ENCODE peak calls at places on chromosome 21, in nine cellular contexts. One of them, this sample, is unnamed.

GRCh38 chr21:34565238-34565637 is 49.7 kb downstream of the RCAN1 start:
- DNase-seq in astrocyte of the spinal cord: no peak
- DNase-seq in brain microvascular endothelial cell: no peak
- DNase-seq in right atrium auricular region: no peak
- DNase-seq in tibial artery: no peak
- DNase-seq in adrenal gland: no peak
- DNase-seq in body of pancreas: no peak
- DNase-seq in tibial nerve: no peak
- DNase-seq in lower lobe of right lung: no peak
- DNase-seq in this sample: no peak

GRCh38 chr21:31566061-31566460 is 93.4 kb upstream of the SOD1 start:
- DNase-seq in astrocyte of the spinal cord: no peak
- DNase-seq in brain microvascular endothelial cell: no peak
- DNase-seq in right atrium auricular region: no peak
- DNase-seq in tibial artery: no peak
- DNase-seq in adrenal gland: no peak
- DNase-seq in body of pancreas: no peak
- DNase-seq in tibial nerve: no peak
- DNase-seq in lower lobe of right lung: no peak
- DNase-seq in this sample: no peak

GRCh38 chr21:17479606-17480005 is 33.2 kb upstream of the CXADR start:
- DNase-seq in astrocyte of the spinal cord: no peak
- DNase-seq in brain microvascular endothelial cell: no peak
- DNase-seq in right atrium auricular region: no peak
- DNase-seq in tibial artery: no peak
- DNase-seq in adrenal gland: no peak
- DNase-seq in body of pancreas: no peak
- DNase-seq in tibial nerve: no peak
- DNase-seq in lower lobe of right lung: no peak
- DNase-seq in this sample: no peak

GRCh38 chr21:18204931-18205330 is 39.7 kb upstream of the CHODL start:
- DNase-seq in astrocyte of the spinal cord: no peak
- DNase-seq in brain microvascular endothelial cell: no peak
- DNase-seq in right atrium auricular region: no peak
- DNase-seq in tibial artery: no peak
- DNase-seq in adrenal gland: no peak
- DNase-seq in body of pancreas: no peak
- DNase-seq in tibial nerve: no peak
- DNase-seq in lower lobe of right lung: no peak
- DNase-seq in this sample: no peak

GRCh38 chr21:45309069-45309521 is 21.4 kb upstream of the POFUT2 start:
- DNase-seq in astrocyte of the spinal cord: peak
- DNase-seq in brain microvascular endothelial cell: peak
- DNase-seq in right atrium auricular region: no peak
- DNase-seq in tibial artery: no peak
- DNase-seq in adrenal gland: peak
- DNase-seq in body of pancreas: peak
- DNase-seq in tibial nerve: no peak
- DNase-seq in lower lobe of right lung: peak
- DNase-seq in this sample: peak

GRCh38 chr21:15140321-15141019 is 75.7 kb upstream of the NRIP1 start:
- DNase-seq in astrocyte of the spinal cord: no peak
- DNase-seq in brain microvascular endothelial cell: no peak
- DNase-seq in right atrium auricular region: no peak
- DNase-seq in tibial artery: no peak
- DNase-seq in adrenal gland: no peak
- DNase-seq in body of pancreas: peak
- DNase-seq in tibial nerve: no peak
- DNase-seq in lower lobe of right lung: peak
- DNase-seq in this sample: peak

GRCh38 chr21:17451364-17451869 is 61.4 kb upstream of the CXADR start:
- DNase-seq in astrocyte of the spinal cord: peak
- DNase-seq in brain microvascular endothelial cell: peak
- DNase-seq in right atrium auricular region: no peak
- DNase-seq in tibial artery: peak
- DNase-seq in adrenal gland: peak
- DNase-seq in body of pancreas: no peak
- DNase-seq in tibial nerve: peak
- DNase-seq in lower lobe of right lung: no peak
- DNase-seq in this sample: no peak

GRCh38 chr21:33799378-33800090 is 116.1 kb downstream of the ATP5PO start:
- DNase-seq in astrocyte of the spinal cord: no peak
- DNase-seq in brain microvascular endothelial cell: no peak
- DNase-seq in right atrium auricular region: peak
- DNase-seq in tibial artery: no peak
- DNase-seq in adrenal gland: no peak
- DNase-seq in body of pancreas: peak
- DNase-seq in tibial nerve: no peak
- DNase-seq in lower lobe of right lung: no peak
- DNase-seq in this sample: no peak

GRCh38 chr21:36976882-36977651 is 10.6 kb upstream of the HLCS start:
- DNase-seq in astrocyte of the spinal cord: peak
- DNase-seq in brain microvascular endothelial cell: peak
- DNase-seq in right atrium auricular region: no peak
- DNase-seq in tibial artery: no peak
- DNase-seq in adrenal gland: peak
- DNase-seq in body of pancreas: peak
- DNase-seq in tibial nerve: peak
- DNase-seq in lower lobe of right lung: no peak
- DNase-seq in this sample: peak

GRCh38 chr21:36976228-36976627 is 9.8 kb upstream of the HLCS start:
- DNase-seq in astrocyte of the spinal cord: no peak
- DNase-seq in brain microvascular endothelial cell: no peak
- DNase-seq in right atrium auricular region: no peak
- DNase-seq in tibial artery: no peak
- DNase-seq in adrenal gland: no peak
- DNase-seq in body of pancreas: no peak
- DNase-seq in tibial nerve: no peak
- DNase-seq in lower lobe of right lung: no peak
- DNase-seq in this sample: no peak

GRCh38 chr21:36980280-36981048 is 14.0 kb upstream of the HLCS start:
- DNase-seq in astrocyte of the spinal cord: peak
- DNase-seq in brain microvascular endothelial cell: no peak
- DNase-seq in right atrium auricular region: no peak
- DNase-seq in tibial artery: no peak
- DNase-seq in adrenal gland: peak
- DNase-seq in body of pancreas: peak
- DNase-seq in tibial nerve: no peak
- DNase-seq in lower lobe of right lung: peak
- DNase-seq in this sample: no peak

GRCh38 chr21:36981977-36982700 is 15.7 kb upstream of the HLCS start:
- DNase-seq in astrocyte of the spinal cord: no peak
- DNase-seq in brain microvascular endothelial cell: no peak
- DNase-seq in right atrium auricular region: no peak
- DNase-seq in tibial artery: no peak
- DNase-seq in adrenal gland: no peak
- DNase-seq in body of pancreas: no peak
- DNase-seq in tibial nerve: no peak
- DNase-seq in lower lobe of right lung: no peak
- DNase-seq in this sample: no peak

DNA sequence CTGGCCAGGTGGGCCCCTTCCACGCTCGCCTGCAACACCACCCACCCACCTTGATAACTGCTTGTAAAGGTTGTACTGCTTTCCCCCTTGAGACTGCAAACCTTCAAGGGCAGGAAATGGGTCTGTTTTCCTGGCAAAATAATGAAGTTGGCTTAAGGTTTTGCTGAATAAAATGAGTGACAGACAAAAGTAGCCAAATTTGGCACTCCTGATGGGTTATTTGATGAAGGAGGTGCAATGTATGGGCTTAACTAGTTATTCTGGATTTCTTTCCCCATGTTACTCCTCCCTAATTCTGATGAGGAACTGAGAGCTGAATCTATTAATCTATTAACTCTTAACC is 14.6 kb upstream of the HLCS start:
- DNase-seq in astrocyte of the spinal cord: no peak
- DNase-seq in brain microvascular endothelial cell: no peak
- DNase-seq in right atrium auricular region: no peak
- DNase-seq in tibial artery: no peak
- DNase-seq in adrenal gland: no peak
- DNase-seq in body of pancreas: no peak
- DNase-seq in tibial nerve: no peak
- DNase-seq in lower lobe of right lung: no peak
- DNase-seq in this sample: no peak
- TF ChIP-seq CTCF in astrocyte of the spinal cord: no peak
- TF ChIP-seq CTCF in brain microvascular endothelial cell: no peak
- TF ChIP-seq CTCF in right atrium auricular region: no peak
- TF ChIP-seq CTCF in tibial artery: no peak
- TF ChIP-seq CTCF in adrenal gland: no peak
- TF ChIP-seq CTCF in body of pancreas: no peak
- TF ChIP-seq CTCF in tibial nerve: no peak
- TF ChIP-seq CTCF in lower lobe of right lung: no peak
- TF ChIP-seq CTCF in this sample: no peak

GRCh38 chr21:39631842-39632577 is 19.3 kb downstream of the B3GALT5 start:
- DNase-seq in astrocyte of the spinal cord: no peak
- DNase-seq in brain microvascular endothelial cell: no peak
- DNase-seq in right atrium auricular region: no peak
- DNase-seq in tibial artery: no peak
- DNase-seq in adrenal gland: no peak
- DNase-seq in body of pancreas: no peak
- DNase-seq in tibial nerve: no peak
- DNase-seq in lower lobe of right lung: no peak
- DNase-seq in this sample: peak

GRCh38 chr21:39630191-39630591 is 17.5 kb downstream of the B3GALT5 start:
- DNase-seq in astrocyte of the spinal cord: peak
- DNase-seq in brain microvascular endothelial cell: peak
- DNase-seq in right atrium auricular region: no peak
- DNase-seq in tibial artery: no peak
- DNase-seq in adrenal gland: no peak
- DNase-seq in body of pancreas: no peak
- DNase-seq in tibial nerve: no peak
- DNase-seq in lower lobe of right lung: no peak
- DNase-seq in this sample: no peak

GRCh38 chr21:39628380-39628779 is 15.6 kb downstream of the B3GALT5 start:
- DNase-seq in astrocyte of the spinal cord: no peak
- DNase-seq in brain microvascular endothelial cell: no peak
- DNase-seq in right atrium auricular region: no peak
- DNase-seq in tibial artery: no peak
- DNase-seq in adrenal gland: no peak
- DNase-seq in body of pancreas: no peak
- DNase-seq in tibial nerve: no peak
- DNase-seq in lower lobe of right lung: no peak
- DNase-seq in this sample: no peak

GRCh38 chr21:39633043-39633442 is 20.3 kb downstream of the B3GALT5 start:
- DNase-seq in astrocyte of the spinal cord: peak
- DNase-seq in brain microvascular endothelial cell: peak
- DNase-seq in right atrium auricular region: no peak
- DNase-seq in tibial artery: no peak
- DNase-seq in adrenal gland: no peak
- DNase-seq in body of pancreas: no peak
- DNase-seq in tibial nerve: no peak
- DNase-seq in lower lobe of right lung: no peak
- DNase-seq in this sample: no peak

DNA sequence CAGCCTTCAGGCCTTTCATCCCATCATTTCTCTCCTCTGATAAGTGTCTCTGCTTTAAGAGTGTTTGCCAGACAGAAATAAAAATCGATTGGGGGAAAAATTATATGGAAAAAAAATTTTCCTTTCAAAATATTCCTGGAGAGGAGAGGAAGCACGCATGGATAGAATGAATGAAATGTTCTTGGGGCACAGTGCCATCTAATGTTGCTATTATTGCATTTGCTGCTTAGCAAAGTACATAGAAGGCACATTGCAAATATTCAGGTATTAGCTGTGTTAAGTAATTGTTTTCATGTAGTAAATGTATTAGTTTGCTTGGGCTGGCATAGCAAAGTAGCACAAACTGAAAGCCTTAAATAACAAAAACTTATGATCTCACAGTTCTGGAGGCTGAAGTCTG is 18.1 kb downstream of the B3GALT5 start:
- DNase-seq in astrocyte of the spinal cord: peak
- DNase-seq in brain microvascular endothelial cell: no peak
- DNase-seq in right atrium auricular region: no peak
- DNase-seq in tibial artery: no peak
- DNase-seq in adrenal gland: no peak
- DNase-seq in body of pancreas: no peak
- DNase-seq in tibial nerve: no peak
- DNase-seq in lower lobe of right lung: no peak
- DNase-seq in this sample: no peak
- H3K4me3 ChIP-seq in astrocyte of the spinal cord: no peak
- H3K4me3 ChIP-seq in brain microvascular endothelial cell: no peak
- H3K4me3 ChIP-seq in right atrium auricular region: no peak
- H3K4me3 ChIP-seq in tibial artery: no peak
- H3K4me3 ChIP-seq in adrenal gland: no peak
- H3K4me3 ChIP-seq in body of pancreas: no peak
- H3K4me3 ChIP-seq in tibial nerve: no peak
- H3K4me3 ChIP-seq in lower lobe of right lung: no peak
- H3K4me3 ChIP-seq in this sample: no peak

DNA sequence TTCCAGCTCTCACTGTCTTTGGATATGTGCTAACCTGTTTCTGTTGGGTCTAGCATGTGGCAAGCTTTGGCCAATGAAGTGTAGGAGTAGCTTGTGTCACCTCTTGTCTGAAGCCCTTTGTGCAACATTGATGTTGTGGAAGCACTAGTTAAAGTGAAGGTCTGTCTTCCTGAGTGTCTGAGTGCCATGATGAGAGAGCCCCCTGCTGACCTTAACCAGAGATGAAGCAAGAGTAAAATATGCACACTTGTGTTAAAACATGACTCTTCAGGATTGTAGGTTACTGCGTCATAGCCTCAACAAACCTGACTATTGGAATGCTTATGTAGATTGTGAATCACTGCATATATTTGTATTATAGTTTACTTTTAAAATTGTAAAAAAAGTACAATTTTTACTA is 103.7 kb downstream of the NCAM2 start:
- DNase-seq in astrocyte of the spinal cord: peak
- DNase-seq in brain microvascular endothelial cell: peak
- DNase-seq in right atrium auricular region: no peak
- DNase-seq in tibial artery: no peak
- DNase-seq in adrenal gland: peak
- DNase-seq in body of pancreas: no peak
- DNase-seq in tibial nerve: no peak
- DNase-seq in lower lobe of right lung: no peak
- DNase-seq in this sample: no peak
- TF ChIP-seq CTCF in astrocyte of the spinal cord: peak
- TF ChIP-seq CTCF in brain microvascular endothelial cell: peak
- TF ChIP-seq CTCF in right atrium auricular region: no peak
- TF ChIP-seq CTCF in tibial artery: no peak
- TF ChIP-seq CTCF in adrenal gland: peak
- TF ChIP-seq CTCF in body of pancreas: no peak
- TF ChIP-seq CTCF in tibial nerve: no peak
- TF ChIP-seq CTCF in lower lobe of right lung: no peak
- TF ChIP-seq CTCF in this sample: no peak

DNA sequence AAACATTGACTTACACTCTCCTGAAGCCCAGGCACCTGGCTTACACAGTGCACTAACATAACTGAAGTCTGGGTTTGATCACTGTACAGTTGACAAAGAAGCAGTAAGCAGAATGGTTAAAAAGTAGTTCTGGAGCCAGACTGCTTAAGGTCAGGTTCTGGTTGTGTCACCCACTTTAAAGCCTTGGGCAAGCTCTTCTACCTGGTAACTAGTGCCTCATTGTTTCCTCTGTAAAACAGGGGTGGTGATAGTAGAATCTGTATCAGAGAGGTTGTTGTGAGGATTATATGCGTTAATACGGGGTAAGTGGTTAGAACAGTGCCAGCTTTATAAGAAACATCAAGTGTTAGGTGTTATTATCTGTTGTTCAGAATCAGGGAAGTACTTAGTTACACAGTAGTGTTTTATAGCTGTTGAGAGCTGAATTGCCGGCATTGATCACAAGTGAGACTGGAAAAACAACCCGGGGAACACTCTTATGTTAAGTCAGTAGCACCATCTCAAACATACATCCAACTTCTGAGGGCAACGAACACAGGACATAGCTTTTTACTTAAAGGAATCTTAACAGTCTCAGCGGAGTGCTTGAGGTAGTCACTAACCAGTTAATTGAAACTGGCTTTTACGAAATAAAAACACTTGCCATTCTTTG is 3.7 kb downstream of the BACH1 start:
- DNase-seq in astrocyte of the spinal cord: no peak
- DNase-seq in brain microvascular endothelial cell: no peak
- DNase-seq in right atrium auricular region: no peak
- DNase-seq in tibial artery: no peak
- DNase-seq in adrenal gland: no peak
- DNase-seq in body of pancreas: no peak
- DNase-seq in tibial nerve: no peak
- DNase-seq in lower lobe of right lung: no peak
- DNase-seq in this sample: no peak
- H3K4me3 ChIP-seq in astrocyte of the spinal cord: peak
- H3K4me3 ChIP-seq in brain microvascular endothelial cell: peak
- H3K4me3 ChIP-seq in right atrium auricular region: no peak
- H3K4me3 ChIP-seq in tibial artery: no peak
- H3K4me3 ChIP-seq in adrenal gland: no peak
- H3K4me3 ChIP-seq in body of pancreas: no peak
- H3K4me3 ChIP-seq in tibial nerve: no peak
- H3K4me3 ChIP-seq in lower lobe of right lung: peak
- H3K4me3 ChIP-seq in this sample: peak